ENCODE peak calls at places on chromosome 4, in seven cellular contexts. I, C, N, W, U, O and G are unnamed samples.

GRCh38 chr4:8544741-8545438 is 35.3 kb upstream of the GPR78 start:
- DNase-seq in I (no peak), C (no peak), N (no peak), W (no peak), U (no peak), O (no peak), G (no peak)

GRCh38 chr4:81546777-81547176 is 75.1 kb upstream of the RASGEF1B start:
- DNase-seq in I (no peak), C (no peak), N (no peak), W (no peak), U (no peak), O (no peak), G (no peak)

GRCh38 chr4:170008376-170008775 is 17.8 kb downstream of the MFAP3L start:
- DNase-seq in I (no peak), C (no peak), N (peak; percentile 9), W (no peak), U (no peak), O (no peak), G (no peak)

GRCh38 chr4:87679449-87680169 is 29.5 kb downstream of the DMP1 start:
- DNase-seq in I (no peak), C (no peak), N (no peak), W (peak; percentile 4), U (no peak), O (peak; percentile 58), G (peak; percentile 69)

GRCh38 chr4:17884063-17884462 is 73.3 kb downstream of the NCAPG start:
- DNase-seq in I (no peak), C (no peak), N (no peak), W (no peak), U (no peak), O (peak; percentile 61), G (no peak)

GRCh38 chr4:39614487-39615162 is 24.0 kb downstream of the SMIM14 start:
- DNase-seq in I (no peak), C (no peak), N (no peak), W (no peak), U (no peak), O (peak; percentile 87), G (no peak)

GRCh38 chr4:127634181-127634580 is 1.4 kb downstream of the INTU start:
- DNase-seq in I (no peak), C (no peak), N (no peak), W (no peak), U (no peak), O (peak; percentile 92), G (no peak)

GRCh38 chr4:143358923-143359694 is 22.4 kb downstream of the GAB1 start:
- DNase-seq in I (no peak), C (peak; percentile 33), N (peak; percentile 56), W (peak; percentile 61), U (no peak), O (peak; percentile 93), G (no peak)

GRCh38 chr4:101346562-101347266 is 612 bp downstream of the PPP3CA start:
- DNase-seq in I (peak; percentile 90), C (peak; percentile 38), N (peak; percentile 35), W (peak; percentile 48), U (peak; percentile 10), O (peak; percentile 53), G (peak; percentile 48)

GRCh38 chr4:145545538-145546224 is 64.0 kb downstream of the SMAD1 start:
- DNase-seq in I (no peak), C (no peak), N (peak; percentile 34), W (peak; percentile 76), U (no peak), O (peak; percentile 98), G (no peak)

GRCh38 chr4:8538703-8539567 is 41.3 kb upstream of the GPR78 start:
- DNase-seq in I (peak; percentile 78), C (no peak), N (peak; percentile 83), W (peak; percentile 58), U (no peak), O (peak; percentile 75), G (no peak)

GRCh38 chr4:121597346-121597934 is 99.3 kb downstream of the ANXA5 start:
- DNase-seq in I (no peak), C (no peak), N (no peak), W (no peak), U (no peak), O (peak; percentile 5), G (no peak)

GRCh38 chr4:6467600-6467999 is 4.8 kb downstream of the PPP2R2C start:
- DNase-seq in I (no peak), C (no peak), N (no peak), W (no peak), U (no peak), O (no peak), G (no peak)

GRCh38 chr4:8765084-8765483 is 106.6 kb downstream of the HMX1 start:
- DNase-seq in I (peak; percentile 35), C (no peak), N (no peak), W (no peak), U (no peak), O (no peak), G (no peak)

GRCh38 chr4:73740353-73740778 is at the start of gene CXCL8:
- DNase-seq in I (peak; percentile 74), C (no peak), N (peak; percentile 56), W (peak; percentile 45), U (peak; percentile 10), O (peak; percentile 91), G (no peak)

GRCh38 chr4:64497526-64497925 is 88.3 kb upstream of the TECRL start:
- DNase-seq in I (no peak), C (no peak), N (no peak), W (no peak), U (no peak), O (no peak), G (no peak)

GRCh38 chr4:102554482-102554881 is 53.3 kb downstream of the NFKB1 start:
- DNase-seq in I (no peak), C (no peak), N (no peak), W (no peak), U (no peak), O (peak; percentile 92), G (no peak)

GRCh38 chr4:153488719-153489384 is 22.7 kb downstream of the TMEM131L start:
- DNase-seq in I (peak; percentile 80), C (peak; percentile 33), N (no peak), W (no peak), U (no peak), O (no peak), G (no peak)

GRCh38 chr4:113232194-113232593 is 182.7 kb downstream of the ANK2 start:
- DNase-seq in I (no peak), C (no peak), N (no peak), W (no peak), U (no peak), O (peak; percentile 6), G (no peak)

GRCh38 chr4:7944568-7945220 is 5.0 kb upstream of the AFAP1 start:
- DNase-seq in I (no peak), C (no peak), N (no peak), W (no peak), U (no peak), O (peak; percentile 54), G (no peak)

GRCh38 chr4:120873554-120873953 is 49.0 kb downstream of the PRDM5 start:
- DNase-seq in I (no peak), C (no peak), N (no peak), W (no peak), U (no peak), O (no peak), G (no peak)

GRCh38 chr4:81491943-81492342 is 20.2 kb upstream of the RASGEF1B start:
- DNase-seq in I (no peak), C (no peak), N (no peak), W (no peak), U (no peak), O (no peak), G (no peak)

GRCh38 chr4:15963568-15963967 is 593 bp upstream of the FGFBP2 start:
- DNase-seq in I (no peak), C (peak; percentile 73), N (no peak), W (no peak), U (no peak), O (no peak), G (no peak)

GRCh38 chr4:56859841-56860240 is 38.3 kb upstream of the SPINK2 start:
- DNase-seq in I (no peak), C (no peak), N (no peak), W (no peak), U (no peak), O (no peak), G (no peak)

DNA sequence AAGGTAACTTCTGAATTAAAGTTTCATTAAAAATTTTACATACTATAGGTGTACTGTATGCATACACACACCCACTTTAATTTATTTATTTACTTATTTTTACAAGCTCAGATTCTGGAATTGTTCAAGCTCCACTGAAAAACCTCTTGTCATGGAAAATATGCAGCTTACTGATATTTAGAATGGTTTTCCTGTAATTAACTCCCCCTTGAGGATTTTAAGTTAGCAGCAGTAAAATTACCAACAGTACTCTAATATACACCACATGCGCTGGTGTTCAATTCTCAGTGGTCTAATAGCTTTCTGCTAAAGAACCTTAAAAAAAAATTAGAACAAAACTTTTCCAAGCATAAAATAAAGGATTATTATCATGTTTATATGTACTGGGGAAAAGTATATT is 12.0 kb downstream of the MAB21L2 start:
- DNase-seq in I (no peak), C (no peak), N (no peak), W (no peak), U (no peak), O (peak; percentile 36), G (no peak)
- TF ChIP-seq CTCF in I (no peak), C (no peak), N (no peak), W (no peak), U (peak; percentile 21), O (peak; percentile 31), G (no peak)

DNA sequence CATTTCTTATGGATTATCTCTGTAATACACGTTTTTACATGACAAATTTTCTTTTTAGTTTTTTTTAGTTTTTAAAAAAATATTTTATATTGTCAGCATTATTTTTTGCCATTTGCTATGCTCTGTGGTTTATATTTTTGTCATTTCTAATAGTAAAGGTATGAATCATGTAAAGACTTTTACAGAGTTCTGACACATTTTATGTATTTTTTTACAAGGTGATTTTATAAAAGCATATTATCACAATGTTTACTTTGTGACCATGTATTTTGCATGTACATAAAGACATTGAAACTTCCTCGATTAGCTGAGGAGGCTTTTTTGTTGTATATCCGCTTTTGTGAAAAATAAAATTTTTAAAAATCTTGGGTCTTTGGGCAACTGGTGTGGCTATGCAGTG is 1705.1 kb downstream of the PCDH7 start:
- DNase-seq in I (no peak), C (no peak), N (no peak), W (no peak), U (no peak), O (no peak), G (no peak)
- TF ChIP-seq CTCF in I (no peak), C (no peak), N (no peak), W (no peak), U (no peak), O (no peak), G (no peak)

DNA sequence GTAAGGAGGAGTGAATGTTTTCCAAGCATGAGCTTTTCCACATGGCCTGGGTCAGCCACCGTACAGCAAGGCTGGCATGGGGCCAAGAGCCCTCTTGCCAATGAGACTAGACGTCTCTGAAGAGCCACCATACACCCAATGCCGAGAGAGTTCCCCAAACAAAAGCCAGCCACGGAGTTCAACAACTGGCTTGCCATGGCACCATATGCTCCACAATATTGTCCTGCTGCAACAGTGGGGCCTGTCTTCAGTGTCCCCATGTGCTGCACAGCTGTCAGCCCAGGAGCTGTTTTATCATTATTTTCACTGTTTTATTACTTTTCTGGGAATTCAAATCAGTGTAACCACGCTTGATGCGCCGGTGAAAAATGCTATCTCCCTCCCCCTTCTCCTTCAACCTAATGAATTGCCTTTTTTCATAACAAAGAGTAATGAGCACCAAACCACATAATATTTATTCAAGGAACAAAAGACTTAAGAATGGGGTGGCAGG is 18.4 kb downstream of the MAML3 start:
- DNase-seq in I (no peak), C (no peak), N (no peak), W (no peak), U (no peak), O (no peak), G (no peak)
- TF ChIP-seq CTCF in I (no peak), C (no peak), N (no peak), W (no peak), U (no peak), O (no peak), G (no peak)

GRCh38 chr4:40843696-40844095 is 93.9 kb downstream of the NSUN7 start:
- DNase-seq in I (no peak), C (no peak), N (no peak), W (no peak), U (no peak), O (no peak), G (no peak)
- TF ChIP-seq CTCF in I (no peak), C (no peak), N (peak; percentile 31), W (no peak), U (peak; percentile 11), O (no peak), G (no peak)